ENCODE peak calls at places on chromosomes 12 and 14, in five cellular contexts. J is neural crest cell; Z is HuH-7; O is pancreas; E is stimulated activated CD4-positive, alpha-beta T cell treated with anti-CD3 and anti-CD28 coated beads, Interleukin-1b, Interleukin-23, amount 100 ng/mL, for 24 hours. A is an unnamed sample.
A peak's percentile ranks its signal among the peaks of the same experiment; 100 is the strongest.

GRCh38 chr14:58298880-58299664 is 717 bp downstream of the ARID4A start:
- DNase-seq in O (peak; percentile 30), J (peak; percentile 25), E (peak; percentile 20), Z (peak; percentile 39), A (no peak)

GRCh38 chr12:110998165-110998564 is 77.8 kb upstream of the MYL2 start:
- DNase-seq in E (no peak), Z (no peak), J (no peak), O (no peak), A (no peak)

GRCh38 chr12:16300222-16300621 is 22.7 kb upstream of the SLC15A5 start:
- DNase-seq in O (no peak), Z (no peak), J (no peak), E (no peak), A (no peak)

GRCh38 chr12:110314308-110314707 is 33.3 kb downstream of the ATP2A2 start:
- DNase-seq in O (no peak), J (no peak), Z (no peak), E (no peak), A (no peak)

GRCh38 chr14:64510825-64511679 is 6.5 kb downstream of the ZBTB1 start:
- DNase-seq in E (peak; percentile 46), J (peak; percentile 70), O (peak; percentile 70), Z (peak; percentile 24), A (peak; percentile 58)

GRCh38 chr14:50947446-50947845 is 3.2 kb upstream of the PYGL start:
- DNase-seq in Z (peak; percentile 30), O (no peak), J (no peak), E (no peak), A (no peak)

GRCh38 chr12:95701722-95702418 is 88.7 kb downstream of the NTN4 start:
- DNase-seq in O (no peak), Z (no peak), E (no peak), J (no peak), A (no peak)

GRCh38 chr14:75711134-75711795 is 50.2 kb downstream of the TTLL5 start:
- DNase-seq in O (peak; percentile 61), Z (peak; percentile 22), E (no peak), J (peak; percentile 4), A (peak; percentile 10)

GRCh38 chr12:87924149-87924548 is 105.1 kb downstream of the C12orf50 start:
- DNase-seq in E (no peak), J (no peak), O (no peak), Z (no peak), A (no peak)

GRCh38 chr12:53103860-53104305 is 597 bp downstream of the SOAT2 start:
- DNase-seq in Z (no peak), E (no peak), J (no peak), O (no peak), A (no peak)

GRCh38 chr14:71262466-71262865 is 355.2 kb downstream of the PCNX1 start:
- DNase-seq in J (no peak), Z (no peak), O (no peak), E (no peak), A (no peak)

GRCh38 chr14:49405291-49405690 is 180.9 kb downstream of the RPS29 start:
- DNase-seq in O (no peak), E (no peak), J (no peak), Z (no peak), A (no peak)

GRCh38 chr12:31832740-31833540 is 104.1 kb upstream of the AMN1 start:
- DNase-seq in Z (no peak), J (no peak), E (no peak), O (no peak), A (no peak)

GRCh38 chr12:82383930-82384513 is 25.7 kb downstream of the METTL25 start:
- DNase-seq in O (no peak), Z (no peak), J (no peak), E (no peak), A (no peak)

GRCh38 chr12:93785262-93786010 is 108.3 kb downstream of the CRADD start:
- DNase-seq in E (peak; percentile 28), J (no peak), O (no peak), Z (no peak), A (no peak)

GRCh38 chr12:126963825-126964224 is 1303.1 kb upstream of the TMEM132C start:
- DNase-seq in J (no peak), Z (no peak), O (no peak), E (no peak), A (no peak)

GRCh38 chr12:12798480-12798879 is 13.0 kb downstream of the APOLD1 start:
- DNase-seq in J (no peak), Z (no peak), O (no peak), E (no peak), A (no peak)

GRCh38 chr12:85179680-85180300 is 100.2 kb upstream of the ALX1 start:
- DNase-seq in O (no peak), E (no peak), J (no peak), Z (no peak), A (no peak)

GRCh38 chr12:89701606-89702206 is 6.9 kb downstream of the ATP2B1 start:
- DNase-seq in J (no peak), E (no peak), O (no peak), Z (no peak), A (no peak)

GRCh38 chr12:47767197-47767724 is 5.8 kb upstream of the SLC48A1 start:
- DNase-seq in Z (peak; percentile 78), J (no peak), E (peak; percentile 46), O (peak; percentile 78), A (no peak)

GRCh38 chr12:57099766-57100165 is 10.9 kb downstream of the NAB2 start:
- DNase-seq in Z (no peak), O (no peak), E (no peak), J (no peak), A (no peak)

GRCh38 chr12:54251667-54252284 is 28.1 kb downstream of the CBX5 start:
- DNase-seq in E (no peak), O (no peak), Z (peak; percentile 73), J (no peak), A (no peak)

GRCh38 chr12:14373202-14373601 is 7.7 kb downstream of the ATF7IP start:
- DNase-seq in Z (no peak), J (no peak), E (no peak), O (no peak), A (no peak)

GRCh38 chr12:24898185-24898584 is 50.7 kb downstream of the BCAT1 start:
- DNase-seq in E (no peak), J (no peak), O (no peak), Z (no peak), A (no peak)

GRCh38 chr14:101032433-101032832 is 128.9 kb upstream of the RTL1 start:
- DNase-seq in E (no peak), Z (no peak), O (no peak), J (no peak), A (no peak)

GRCh38 chr14:95495538-95496025 is 20.9 kb downstream of the SYNE3 start:
- DNase-seq in E (no peak), Z (no peak), O (no peak), J (no peak), A (no peak)

GRCh38 chr12:7068240-7068993 is 7.9 kb downstream of the C1S start:
- DNase-seq in O (no peak), J (no peak), E (no peak), Z (no peak), A (peak; percentile 24)

GRCh38 chr14:89630096-89630829 is 213.2 kb upstream of the FOXN3 start:
- DNase-seq in O (no peak), E (no peak), J (no peak), Z (no peak), A (no peak)

GRCh38 chr12:109219938-109220337 is 89.1 kb downstream of the FOXN4 start:
- DNase-seq in O (no peak), J (no peak), E (no peak), Z (no peak), A (no peak)

GRCh38 chr14:89813485-89814080 is 140.9 kb downstream of the EFCAB11 start:
- DNase-seq in Z (no peak), E (no peak), J (no peak), O (no peak), A (no peak)

GRCh38 chr14:91752956-91753355 is 21.1 kb upstream of the CATSPERB start:
- DNase-seq in E (no peak), O (no peak), Z (no peak), J (no peak), A (peak; percentile 35)

GRCh38 chr12:256958-257357 is 5.7 kb downstream of the SLC6A13 start:
- DNase-seq in O (no peak), J (no peak), Z (no peak), E (no peak), A (no peak)

GRCh38 chr14:92473261-92473946 is 40.2 kb upstream of the RIN3 start:
- DNase-seq in Z (no peak), J (no peak), O (no peak), E (no peak), A (no peak)

GRCh38 chr12:66077542-66077941 is 53.0 kb downstream of the LLPH start:
- DNase-seq in O (no peak), Z (no peak), E (no peak), J (no peak), A (no peak)

GRCh38 chr14:104970231-104971068 is 7.7 kb downstream of the AHNAK2 start:
- DNase-seq in J (no peak), Z (no peak), E (no peak), O (peak; percentile 23), A (no peak)

GRCh38 chr12:51345681-51346080 is 798 bp downstream of the CELA1 start:
- DNase-seq in Z (no peak), J (no peak), E (no peak), O (no peak), A (no peak)

GRCh38 chr14:21768116-21768874 is 94.7 kb upstream of the OR4E1 start:
- DNase-seq in E (no peak), J (no peak), Z (peak; percentile 48), O (no peak), A (no peak)

GRCh38 chr14:75714993-75715392 is 53.9 kb downstream of the TTLL5 start:
- DNase-seq in J (no peak), Z (no peak), E (no peak), O (no peak), A (no peak)